ENCODE peak calls at places on chromosomes 2 and 18, in six cellular contexts. U, Y, C, V, X and L are unnamed samples.

GRCh38 chr2:26224095-26224494 is 20.3 kb downstream of the HADHA start:
- DNase-seq in U (no peak), V (no peak), C (no peak), X (no peak), Y (no peak), L (no peak)

GRCh38 chr2:111028720-111029119 is 92.0 kb upstream of the BCL2L11 start:
- DNase-seq in V (no peak), U (no peak), C (no peak), X (peak; percentile 6), Y (no peak), L (no peak)

GRCh38 chr2:33069894-33070651 is 123.3 kb downstream of the LTBP1 start:
- DNase-seq in V (peak; percentile 85), C (no peak), Y (peak; percentile 71), X (peak; percentile 98), U (no peak), L (peak; percentile 90)

GRCh38 chr18:8088626-8089025 is 520.6 kb upstream of the RAB12 start:
- DNase-seq in Y (no peak), V (no peak), C (no peak), U (no peak), X (peak; percentile 49), L (peak; percentile 17)

GRCh38 chr2:36530178-36530982 is 67.6 kb downstream of the FEZ2 start:
- DNase-seq in C (no peak), U (no peak), Y (no peak), V (no peak), X (no peak), L (no peak)

GRCh38 chr18:79862562-79862961 is 64.8 kb downstream of the KCNG2 start:
- DNase-seq in X (no peak), U (no peak), C (peak; percentile 31), Y (no peak), V (no peak), L (no peak)

GRCh38 chr2:162123806-162124758 is 28.0 kb downstream of the GCG start:
- DNase-seq in U (no peak), Y (no peak), V (peak; percentile 35), C (no peak), X (peak; percentile 28), L (peak; percentile 53)

GRCh38 chr18:37570336-37570930 is 4.8 kb upstream of the CELF4 start:
- DNase-seq in X (no peak), V (no peak), U (no peak), C (no peak), Y (no peak), L (no peak)

GRCh38 chr18:27414691-27415090 is 229.6 kb upstream of the CHST9 start:
- DNase-seq in C (no peak), V (no peak), X (no peak), U (no peak), Y (no peak), L (no peak)
- H3K27ac ChIP-seq in C (no peak overlapping the region), V (no peak overlapping the region), X (no peak overlapping the region), U (no peak overlapping the region), Y (no peak overlapping the region), L (no peak overlapping the region)

GRCh38 chr18:11963991-11964484 is 17.3 kb upstream of the IMPA2 start:
- DNase-seq in V (no peak), C (no peak), X (no peak), U (no peak), Y (no peak), L (no peak)
- H3K27ac ChIP-seq in V (no peak overlapping the region), C (no peak overlapping the region), X (no peak overlapping the region), U (no peak overlapping the region), Y (no peak overlapping the region), L (peak overlapping the region; percentile 59)

DNA sequence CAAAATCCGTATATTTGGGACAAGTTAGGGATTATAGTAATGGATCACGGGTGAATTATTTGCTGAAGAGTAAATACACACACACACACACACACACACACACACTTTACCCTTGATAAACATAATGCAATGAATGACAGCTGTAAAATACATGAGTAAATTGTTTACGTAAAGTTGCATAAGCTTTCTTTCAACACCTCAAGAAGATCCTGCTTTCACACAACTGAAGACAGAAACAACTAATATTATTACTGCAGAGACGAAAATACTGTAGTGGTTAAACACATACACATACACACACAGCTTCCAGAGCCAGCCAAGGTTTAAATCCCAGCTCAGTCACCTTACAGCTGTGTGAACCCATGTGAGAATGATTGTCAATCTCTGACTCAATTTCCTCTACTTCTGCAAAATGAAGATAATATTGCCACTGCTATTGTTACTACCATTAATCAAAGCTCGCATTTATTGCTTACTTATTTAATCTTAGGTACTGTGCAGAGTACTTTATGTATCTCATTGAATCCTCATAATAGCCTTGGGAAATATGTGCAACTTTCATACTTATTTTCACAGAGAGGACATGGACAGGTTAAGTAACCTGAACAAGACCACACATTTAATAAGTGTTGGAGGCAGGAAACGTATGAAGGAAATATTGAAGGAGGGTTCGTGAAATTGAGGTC is 50.6 kb upstream of the DOK6 start:
- DNase-seq in X (no peak), C (no peak), Y (no peak), V (no peak), U (no peak), L (no peak)
- H3K27ac ChIP-seq in X (no peak overlapping the region), C (no peak overlapping the region), Y (no peak overlapping the region), V (no peak overlapping the region), U (no peak overlapping the region), L (no peak overlapping the region)

DNA sequence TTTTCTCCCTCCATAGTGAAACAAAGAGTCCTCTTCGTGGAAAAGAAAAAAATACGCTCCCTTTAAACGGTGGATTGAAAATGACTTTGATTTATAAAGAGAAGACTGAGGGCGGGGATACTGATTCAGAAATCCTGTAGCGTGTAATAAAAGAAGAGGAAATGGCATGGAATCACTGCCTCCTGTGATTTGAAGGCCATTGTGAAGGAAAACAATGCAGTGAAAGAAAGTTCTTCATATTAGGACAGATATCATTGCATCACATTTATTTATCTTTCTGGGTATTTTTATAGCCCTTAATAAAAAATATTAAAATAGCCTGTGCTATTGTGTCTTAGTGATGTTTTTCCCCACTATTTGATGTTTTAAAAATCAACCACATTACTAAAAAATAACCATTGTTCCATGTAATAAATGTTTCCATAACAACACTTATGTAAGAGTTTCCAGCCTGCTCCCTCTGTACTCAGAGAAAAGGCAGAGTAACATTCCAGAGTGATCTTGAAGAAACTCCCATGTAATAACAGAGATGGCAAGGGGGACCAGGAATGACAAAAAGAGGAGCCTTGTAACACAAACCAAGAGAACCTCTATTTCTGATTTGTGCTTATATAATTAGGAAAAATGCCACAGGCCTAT is 8.0 kb downstream of the MRPL33 start:
- DNase-seq in U (no peak), X (no peak), V (no peak), C (no peak), Y (no peak), L (no peak)
- H3K27ac ChIP-seq in U (peak overlapping the region; percentile 44), X (no peak overlapping the region), V (no peak overlapping the region), C (peak overlapping the region; percentile 65), Y (no peak overlapping the region), L (no peak overlapping the region)

GRCh38 chr2:85308201-85308600 is 19.6 kb downstream of the TGOLN2 start:
- DNase-seq in Y (no peak), U (no peak), V (no peak), C (no peak), X (no peak), L (no peak)

GRCh38 chr2:85308951-85309555 is 18.7 kb downstream of the TGOLN2 start:
- DNase-seq in V (no peak), C (peak; percentile 85), X (no peak), U (peak; percentile 63), Y (peak; percentile 82), L (no peak)

GRCh38 chr2:85310330-85310729 is 17.5 kb downstream of the TGOLN2 start:
- DNase-seq in X (no peak), Y (no peak), U (no peak), C (no peak), V (no peak), L (no peak)

GRCh38 chr2:85309699-85310321 is 18.0 kb downstream of the TGOLN2 start:
- DNase-seq in U (no peak), C (no peak), V (no peak), X (no peak), Y (no peak), L (no peak)

DNA sequence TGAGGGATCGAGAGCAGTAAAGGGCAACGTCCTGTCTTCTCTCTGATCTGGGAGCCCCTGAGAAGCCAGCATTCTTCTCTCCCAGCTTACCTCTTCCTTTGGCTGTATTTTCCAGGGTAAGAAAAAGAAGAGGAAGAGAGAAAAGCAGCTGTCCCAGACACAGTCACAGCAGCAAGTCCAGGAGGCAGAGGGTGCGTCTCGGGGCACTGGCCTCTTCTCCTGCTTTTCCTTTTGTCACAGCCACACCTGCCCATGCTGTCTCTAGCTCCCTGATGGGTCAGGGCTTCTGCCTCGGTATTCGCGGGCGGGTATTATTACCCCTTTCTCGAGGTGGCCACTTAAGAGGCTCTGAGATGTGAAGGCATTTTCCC is 20.3 kb downstream of the TGOLN2 start:
- DNase-seq in Y (no peak), C (no peak), V (no peak), U (no peak), X (no peak), L (no peak)
- H3K27ac ChIP-seq in Y (peak overlapping the region; percentile 80), C (peak overlapping the region; percentile 63), V (no peak overlapping the region), U (peak overlapping the region; percentile 40), X (no peak overlapping the region), L (peak overlapping the region; percentile 47)

GRCh38 chr2:167859676-167860075 is 387.7 kb downstream of the STK39 start:
- DNase-seq in C (no peak), U (no peak), X (no peak), V (no peak), Y (no peak), L (no peak)

GRCh38 chr2:167861574-167862193 is 385.7 kb downstream of the STK39 start:
- DNase-seq in Y (no peak), X (no peak), V (no peak), C (no peak), U (no peak), L (no peak)

GRCh38 chr2:167862787-167863186 is 384.6 kb downstream of the STK39 start:
- DNase-seq in C (no peak), U (no peak), V (no peak), X (peak; percentile 73), Y (no peak), L (peak; percentile 16)

GRCh38 chr2:167862296-167862695 is 385.1 kb downstream of the STK39 start:
- DNase-seq in C (no peak), Y (no peak), V (no peak), U (no peak), X (no peak), L (no peak)

GRCh38 chr2:167863377-167863776 is 384.0 kb downstream of the STK39 start:
- DNase-seq in X (no peak), V (no peak), U (no peak), C (no peak), Y (no peak), L (no peak)
- H3K27ac ChIP-seq in X (no peak overlapping the region), V (no peak overlapping the region), U (no peak overlapping the region), C (no peak overlapping the region), Y (no peak overlapping the region), L (no peak overlapping the region)

DNA sequence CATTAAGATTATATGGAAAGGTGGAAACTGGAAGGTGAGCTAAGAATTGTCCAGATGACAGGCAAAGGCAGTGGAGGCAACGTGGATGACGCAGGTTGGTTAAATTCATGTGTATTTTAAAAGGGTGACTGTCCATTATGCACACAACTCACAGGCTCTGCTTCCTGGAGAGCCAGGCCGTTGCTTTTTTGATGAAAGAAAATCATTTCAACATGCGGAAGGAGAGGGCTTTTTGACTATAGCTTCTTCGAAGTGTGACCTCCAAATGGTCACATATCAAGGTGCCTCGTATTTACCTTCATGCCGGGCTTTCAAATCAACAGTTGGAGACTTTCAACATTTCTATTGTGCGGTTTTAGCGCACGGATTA is 126.7 kb downstream of the MYCN start:
- DNase-seq in X (no peak), Y (no peak), C (no peak), U (no peak), V (no peak), L (no peak)
- H3K27ac ChIP-seq in X (no peak overlapping the region), Y (no peak overlapping the region), C (no peak overlapping the region), U (no peak overlapping the region), V (no peak overlapping the region), L (no peak overlapping the region)